ENCODE peak calls at places on chromosome 14, in ten cellular contexts. X, T, V, J, I, F, H, D, Y and A are unnamed samples.

GRCh38 chr14:88551094-88551870 is 3.5 kb downstream of the PTPN21 start:
- DNase-seq in X (peak; percentile 91), T (peak; percentile 75), V (peak; percentile 81), J (peak; percentile 68), I (peak; percentile 58), F (peak; percentile 73), H (peak; percentile 59), D (peak; percentile 89), Y (peak; percentile 81), A (no peak)

GRCh38 chr14:62117010-62117717 is 354.9 kb downstream of the SNAPC1 start:
- DNase-seq in X (peak; percentile 26), T (peak; percentile 24), V (peak; percentile 66), J (peak; percentile 49), I (no peak), F (peak; percentile 13), H (peak; percentile 55), D (peak; percentile 76), Y (peak; percentile 43), A (peak; percentile 56)

GRCh38 chr14:97776890-97777564 is 979.8 kb downstream of the VRK1 start:
- DNase-seq in X (no peak), T (no peak), V (no peak), J (no peak), I (no peak), F (no peak), H (peak; percentile 10), D (no peak), Y (no peak), A (no peak)

GRCh38 chr14:76782885-76783566 is 21.8 kb downstream of the VASH1 start:
- DNase-seq in X (no peak), T (no peak), V (no peak), J (no peak), I (no peak), F (no peak), H (peak; percentile 24), D (no peak), Y (no peak), A (no peak)

GRCh38 chr14:85281921-85282320 is 248.0 kb upstream of the FLRT2 start:
- DNase-seq in X (no peak), T (no peak), V (no peak), J (no peak), I (no peak), F (no peak), H (no peak), D (no peak), Y (no peak), A (no peak)

GRCh38 chr14:92482621-92483319 is 30.8 kb upstream of the RIN3 start:
- DNase-seq in X (peak; percentile 14), T (no peak), V (no peak), J (peak; percentile 34), I (no peak), F (no peak), H (no peak), D (peak; percentile 51), Y (no peak), A (no peak)

GRCh38 chr14:69827560-69827959 is 30.5 kb upstream of the SLC10A1 start:
- DNase-seq in X (no peak), T (no peak), V (no peak), J (no peak), I (no peak), F (no peak), H (no peak), D (no peak), Y (no peak), A (no peak)

GRCh38 chr14:89386214-89386886 is 30.7 kb downstream of the FOXN3 start:
- DNase-seq in X (no peak), T (no peak), V (no peak), J (no peak), I (no peak), F (no peak), H (no peak), D (no peak), Y (no peak), A (peak; percentile 21)

GRCh38 chr14:93303659-93304058 is 29.2 kb downstream of the BTBD7 start:
- DNase-seq in X (no peak), T (no peak), V (no peak), J (no peak), I (no peak), F (no peak), H (no peak), D (no peak), Y (peak; percentile 35), A (no peak)

GRCh38 chr14:77649326-77649725 is 32.9 kb upstream of the SPTLC2 start:
- DNase-seq in X (no peak), T (no peak), V (no peak), J (no peak), I (no peak), F (no peak), H (no peak), D (no peak), Y (no peak), A (no peak)

GRCh38 chr14:104675447-104675846 is 14.0 kb upstream of the INF2 start:
- DNase-seq in X (no peak), T (no peak), V (no peak), J (no peak), I (no peak), F (no peak), H (no peak), D (no peak), Y (no peak), A (no peak)

GRCh38 chr14:68365228-68365627 is 427.6 kb downstream of the ZFP36L1 start:
- DNase-seq in X (no peak), T (no peak), V (no peak), J (no peak), I (peak; percentile 8), F (no peak), H (no peak), D (no peak), Y (no peak), A (no peak)

GRCh38 chr14:95703805-95704204 is 10.1 kb downstream of the TCL1A start:
- DNase-seq in X (no peak), T (no peak), V (no peak), J (no peak), I (no peak), F (no peak), H (no peak), D (no peak), Y (no peak), A (no peak)

GRCh38 chr14:35386673-35387125 is 17.9 kb downstream of the NFKBIA start:
- DNase-seq in X (no peak), T (peak; percentile 55), V (no peak), J (no peak), I (no peak), F (no peak), H (no peak), D (no peak), Y (no peak), A (no peak)

GRCh38 chr14:101516401-101516800 is 44.9 kb upstream of the DIO3 start:
- DNase-seq in X (no peak), T (no peak), V (no peak), J (no peak), I (no peak), F (no peak), H (no peak), D (no peak), Y (no peak), A (no peak)

GRCh38 chr14:86203843-86204242 is 673.9 kb downstream of the FLRT2 start:
- DNase-seq in X (no peak), T (no peak), V (no peak), J (no peak), I (no peak), F (no peak), H (no peak), D (no peak), Y (no peak), A (no peak)

GRCh38 chr14:105470163-105470811 is 4.3 kb upstream of the CRIP2 start:
- DNase-seq in X (no peak), T (no peak), V (no peak), J (no peak), I (no peak), F (no peak), H (no peak), D (no peak), Y (no peak), A (no peak)

GRCh38 chr14:50260511-50260910 is 29.1 kb upstream of the SOS2 start:
- DNase-seq in X (no peak), T (no peak), V (no peak), J (no peak), I (peak; percentile 3), F (no peak), H (peak; percentile 60), D (no peak), Y (no peak), A (no peak)

GRCh38 chr14:36656769-36657408 is 4.8 kb upstream of the PAX9 start:
- DNase-seq in X (no peak), T (no peak), V (no peak), J (no peak), I (no peak), F (no peak), H (no peak), D (no peak), Y (no peak), A (no peak)

GRCh38 chr14:75088566-75089373 is 19.3 kb downstream of the ZC2HC1C start:
- DNase-seq in X (peak; percentile 72), T (peak; percentile 52), V (no peak), J (peak; percentile 56), I (peak; percentile 26), F (peak; percentile 54), H (peak; percentile 67), D (no peak), Y (peak; percentile 35), A (peak; percentile 23)
- H3K36me3 ChIP-seq in X (peaks cover 25% of the 10 kb centered on the region), T (peaks cover 5% of the 10 kb centered on the region), V (peaks cover 99% of the 10 kb centered on the region), J (peaks cover 46% of the 10 kb centered on the region), I (peaks cover 20% of the 10 kb centered on the region), F (no peaks in the 10 kb centered on the region), H (peaks cover 75% of the 10 kb centered on the region), D (peaks cover 90% of the 10 kb centered on the region), Y (peaks cover 97% of the 10 kb centered on the region), A (no peaks in the 10 kb centered on the region)

DNA sequence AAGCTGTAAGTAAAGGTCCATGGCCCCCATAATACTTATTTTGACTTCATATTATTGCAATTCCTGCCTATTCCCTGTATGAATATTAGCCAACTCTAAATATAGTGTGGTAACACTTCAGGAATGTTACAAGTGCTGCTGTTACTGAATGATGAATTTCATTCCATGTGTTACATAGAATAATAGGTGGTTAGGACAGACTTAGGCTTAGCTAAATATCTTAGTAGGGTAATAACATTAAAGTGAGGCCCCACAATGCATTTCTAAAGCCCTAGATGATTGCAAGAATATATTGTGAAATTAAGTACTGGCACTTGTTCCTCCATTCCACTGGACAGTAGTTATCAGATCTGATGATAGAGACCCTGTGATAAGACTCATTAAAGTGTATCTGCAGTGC is 182.7 kb downstream of the PCNX1 start:
- DNase-seq in X (no peak), T (no peak), V (no peak), J (no peak), I (no peak), F (no peak), H (no peak), D (no peak), Y (no peak), A (no peak)
- H3K36me3 ChIP-seq in X (no peaks in the 10 kb centered on the region), T (no peaks in the 10 kb centered on the region), V (peaks cover 62% of the 10 kb centered on the region), J (peaks cover 30% of the 10 kb centered on the region), I (peaks cover 9% of the 10 kb centered on the region), F (no peaks in the 10 kb centered on the region), H (peaks cover 98% of the 10 kb centered on the region), D (peaks cover 63% of the 10 kb centered on the region), Y (peaks cover 94% of the 10 kb centered on the region), A (no peaks in the 10 kb centered on the region)

GRCh38 chr14:99213603-99214002 is 58.4 kb downstream of the BCL11B start:
- DNase-seq in X (no peak), T (no peak), V (no peak), J (no peak), I (no peak), F (no peak), H (peak; percentile 47), D (no peak), Y (no peak), A (no peak)
- H3K36me3 ChIP-seq in X (no peaks in the 10 kb centered on the region), T (no peaks in the 10 kb centered on the region), V (no peaks in the 10 kb centered on the region), J (no peaks in the 10 kb centered on the region), I (no peaks in the 10 kb centered on the region), F (no peaks in the 10 kb centered on the region), H (peaks cover 29% of the 10 kb centered on the region), D (no peaks in the 10 kb centered on the region), Y (no peaks in the 10 kb centered on the region), A (no peaks in the 10 kb centered on the region)

GRCh38 chr14:59197695-59198262 is 9.3 kb downstream of the DAAM1 start:
- DNase-seq in X (no peak), T (no peak), V (no peak), J (no peak), I (no peak), F (no peak), H (no peak), D (no peak), Y (no peak), A (no peak)
- H3K36me3 ChIP-seq in X (no peaks in the 10 kb centered on the region), T (no peaks in the 10 kb centered on the region), V (no peaks in the 10 kb centered on the region), J (no peaks in the 10 kb centered on the region), I (no peaks in the 10 kb centered on the region), F (no peaks in the 10 kb centered on the region), H (peaks cover 2% of the 10 kb centered on the region), D (no peaks in the 10 kb centered on the region), Y (no peaks in the 10 kb centered on the region), A (no peaks in the 10 kb centered on the region)